ENCODE peak calls at places on chromosomes 2 and 18, in four cellular contexts. H, W, Z and U are unnamed samples.

GRCh38 chr2:224039080-224039769 is at the start of gene SERPINE2:
- DNase-seq in H (peak; percentile 40), W (no peak), Z (peak; percentile 36), U (peak; percentile 28)

GRCh38 chr2:205438241-205438640 is 244.1 kb upstream of the NRP2 start:
- DNase-seq in H (no peak), W (no peak), Z (no peak), U (no peak)

GRCh38 chr2:121793816-121794215 is 38.4 kb downstream of the TSN start:
- DNase-seq in H (no peak), W (no peak), Z (no peak), U (no peak)

GRCh38 chr2:26299488-26300092 is 46.4 kb upstream of the SELENOI start:
- DNase-seq in H (no peak), W (no peak), Z (peak; percentile 22), U (no peak)

GRCh38 chr2:46648141-46648742 is 168.9 kb downstream of the TMEM247 start:
- DNase-seq in H (no peak), W (no peak), Z (no peak), U (no peak)

GRCh38 chr2:216739035-216739434 is 43.7 kb upstream of the IGFBP5 start:
- DNase-seq in H (no peak), W (no peak), Z (no peak), U (no peak)

GRCh38 chr2:16235747-16236146 is 295.4 kb downstream of the MYCN start:
- DNase-seq in H (no peak), W (no peak), Z (no peak), U (no peak)

GRCh38 chr2:233404227-233404626 is 49.9 kb downstream of the DGKD start:
- DNase-seq in H (peak; percentile 49), W (no peak), Z (peak; percentile 74), U (no peak)

GRCh38 chr2:202494300-202494699 is 118.2 kb downstream of the BMPR2 start:
- DNase-seq in H (peak; percentile 96), W (no peak), Z (no peak), U (no peak)

GRCh38 chr2:11634584-11634983 is 35.4 kb downstream of the NTSR2 start:
- DNase-seq in H (no peak), W (no peak), Z (no peak), U (no peak)

GRCh38 chr18:21741511-21742322 is 1.1 kb downstream of the MIB1 start:
- DNase-seq in H (peak; percentile 12), W (peak; percentile 31), Z (peak; percentile 45), U (peak; percentile 22)

GRCh38 chr2:134927195-134927594 is 8.6 kb downstream of the CCNT2 start:
- DNase-seq in H (no peak), W (no peak), Z (no peak), U (no peak)

GRCh38 chr2:123500988-123501387 is 524.1 kb upstream of the CNTNAP5 start:
- DNase-seq in H (no peak), W (no peak), Z (no peak), U (no peak)

GRCh38 chr2:159807183-159808037 is 9.4 kb upstream of the CD302 start:
- DNase-seq in H (peak; percentile 59), W (peak; percentile 15), Z (peak; percentile 47), U (no peak)

GRCh38 chr2:17813742-17814458 is 2.4 kb upstream of the MSGN1 start:
- DNase-seq in H (no peak), W (no peak), Z (peak; percentile 89), U (no peak)

GRCh38 chr2:10914272-10914693 is 2.5 kb downstream of the KCNF1 start:
- DNase-seq in H (no peak), W (no peak), Z (peak; percentile 21), U (peak; percentile 74)

GRCh38 chr2:231781798-231782726 is 980 bp upstream of the PDE6D start:
- DNase-seq in H (no peak), W (peak; percentile 12), Z (peak; percentile 62), U (no peak)

GRCh38 chr18:8019600-8019999 is 452.5 kb downstream of the PTPRM start:
- DNase-seq in H (no peak), W (no peak), Z (no peak), U (no peak)

GRCh38 chr2:188039307-188039706 is 252.4 kb upstream of the GULP1 start:
- DNase-seq in H (no peak), W (no peak), Z (no peak), U (no peak)

GRCh38 chr2:64401501-64401880 is 52.5 kb upstream of the LGALSL start:
- DNase-seq in H (no peak), W (no peak), Z (no peak), U (no peak)

GRCh38 chr18:65363911-65364632 is 386.7 kb upstream of the CDH7 start:
- DNase-seq in H (no peak), W (no peak), Z (no peak), U (no peak)

GRCh38 chr2:240413813-240414429 is 21.5 kb upstream of the GPC1 start:
- DNase-seq in H (no peak), W (no peak), Z (no peak), U (peak; percentile 53)

GRCh38 chr2:233424028-233424951 is 70.0 kb downstream of the DGKD start:
- DNase-seq in H (no peak), W (peak; percentile 83), Z (no peak), U (peak; percentile 65)

GRCh38 chr18:12442946-12443345 is 35.2 kb downstream of the PRELID3A start:
- DNase-seq in H (no peak), W (no peak), Z (no peak), U (no peak)

GRCh38 chr2:53353372-53354111 is 414.1 kb upstream of the CHAC2 start:
- DNase-seq in H (no peak), W (no peak), Z (no peak), U (no peak)

GRCh38 chr2:99101697-99102096 is 39.8 kb upstream of the C2orf15 start:
- DNase-seq in H (no peak), W (no peak), Z (no peak), U (no peak)

GRCh38 chr2:224042191-224042696 is 3.2 kb upstream of the SERPINE2 start:
- DNase-seq in H (no peak), W (no peak), Z (no peak), U (no peak)

GRCh38 chr18:3268306-3268705 is 6.4 kb downstream of the MYL12B start:
- DNase-seq in H (no peak), W (no peak), Z (no peak), U (no peak)

GRCh38 chr2:31404302-31404701 is 10.2 kb downstream of the XDH start:
- DNase-seq in H (no peak), W (no peak), Z (no peak), U (no peak)